ENCODE peak calls at places on chromosomes 5 and 9, in ten cellular contexts. One of them, this sample, is unnamed.
A peak's percentile ranks its signal among the peaks of the same experiment; 100 is the strongest.

GRCh38 chr9:15501179-15501578 is 9.6 kb downstream of the PSIP1 start:
- DNase-seq in heart left ventricle: no peak
- DNase-seq in SJSA1: no peak
- DNase-seq in IMR-90: no peak
- DNase-seq in transverse colon: no peak
- DNase-seq in neuronal stem cell: no peak
- DNase-seq in psoas muscle: no peak
- DNase-seq in CD8-positive, alpha-beta memory T cell: no peak
- DNase-seq in left lung: no peak
- DNase-seq in right atrium auricular region: no peak
- DNase-seq in this sample: no peak

GRCh38 chr9:93296889-93297480 is 113.0 kb downstream of the WNK2 start:
- DNase-seq in CD8-positive, alpha-beta memory T cell: no peak
- DNase-seq in psoas muscle: no peak
- DNase-seq in right atrium auricular region: no peak
- DNase-seq in SJSA1: no peak
- DNase-seq in transverse colon: no peak
- DNase-seq in heart left ventricle: no peak
- DNase-seq in IMR-90: no peak
- DNase-seq in neuronal stem cell: no peak
- DNase-seq in left lung: no peak
- DNase-seq in this sample: no peak

GRCh38 chr9:126689027-126689825 is 75.5 kb downstream of the LMX1B start:
- DNase-seq in transverse colon: no peak
- DNase-seq in neuronal stem cell: no peak
- DNase-seq in SJSA1: no peak
- DNase-seq in psoas muscle: peak; percentile 30
- DNase-seq in left lung: peak; percentile 63
- DNase-seq in heart left ventricle: no peak
- DNase-seq in IMR-90: no peak
- DNase-seq in right atrium auricular region: no peak
- DNase-seq in CD8-positive, alpha-beta memory T cell: no peak
- DNase-seq in this sample: no peak

GRCh38 chr5:98638701-98639100 is 134.8 kb upstream of the RGMB start:
- DNase-seq in IMR-90: peak; percentile 87
- DNase-seq in SJSA1: no peak
- DNase-seq in neuronal stem cell: no peak
- DNase-seq in right atrium auricular region: no peak
- DNase-seq in transverse colon: no peak
- DNase-seq in psoas muscle: no peak
- DNase-seq in CD8-positive, alpha-beta memory T cell: no peak
- DNase-seq in left lung: no peak
- DNase-seq in heart left ventricle: no peak
- DNase-seq in this sample: no peak

GRCh38 chr9:131045300-131046092 is 36.5 kb downstream of the LAMC3 start:
- DNase-seq in neuronal stem cell: no peak
- DNase-seq in SJSA1: no peak
- DNase-seq in left lung: peak; percentile 62
- DNase-seq in CD8-positive, alpha-beta memory T cell: no peak
- DNase-seq in transverse colon: no peak
- DNase-seq in heart left ventricle: no peak
- DNase-seq in psoas muscle: no peak
- DNase-seq in right atrium auricular region: no peak
- DNase-seq in IMR-90: no peak
- DNase-seq in this sample: no peak

GRCh38 chr5:137071941-137072340 is 427.2 kb downstream of the SPOCK1 start:
- DNase-seq in neuronal stem cell: no peak
- DNase-seq in CD8-positive, alpha-beta memory T cell: no peak
- DNase-seq in SJSA1: no peak
- DNase-seq in right atrium auricular region: no peak
- DNase-seq in IMR-90: no peak
- DNase-seq in heart left ventricle: no peak
- DNase-seq in left lung: no peak
- DNase-seq in transverse colon: no peak
- DNase-seq in psoas muscle: no peak
- DNase-seq in this sample: no peak

GRCh38 chr5:179345179-179345428 is 157 bp downstream of the ADAMTS2 start:
- DNase-seq in transverse colon: no peak
- DNase-seq in left lung: no peak
- DNase-seq in heart left ventricle: no peak
- DNase-seq in IMR-90: no peak
- DNase-seq in CD8-positive, alpha-beta memory T cell: no peak
- DNase-seq in neuronal stem cell: no peak
- DNase-seq in SJSA1: no peak
- DNase-seq in right atrium auricular region: no peak
- DNase-seq in psoas muscle: no peak
- DNase-seq in this sample: no peak

GRCh38 chr5:65762234-65762633 is 40.2 kb downstream of the NLN start:
- DNase-seq in neuronal stem cell: no peak
- DNase-seq in heart left ventricle: no peak
- DNase-seq in right atrium auricular region: no peak
- DNase-seq in CD8-positive, alpha-beta memory T cell: no peak
- DNase-seq in psoas muscle: no peak
- DNase-seq in IMR-90: no peak
- DNase-seq in SJSA1: no peak
- DNase-seq in transverse colon: no peak
- DNase-seq in left lung: no peak
- DNase-seq in this sample: no peak

GRCh38 chr5:148632978-148633377 is 21.3 kb downstream of the HTR4 start:
- DNase-seq in IMR-90: no peak
- DNase-seq in SJSA1: no peak
- DNase-seq in heart left ventricle: no peak
- DNase-seq in right atrium auricular region: no peak
- DNase-seq in psoas muscle: no peak
- DNase-seq in left lung: no peak
- DNase-seq in neuronal stem cell: no peak
- DNase-seq in CD8-positive, alpha-beta memory T cell: no peak
- DNase-seq in transverse colon: peak; percentile 21
- DNase-seq in this sample: no peak

GRCh38 chr5:148635321-148636083 is 18.8 kb downstream of the HTR4 start:
- DNase-seq in heart left ventricle: no peak
- DNase-seq in SJSA1: no peak
- DNase-seq in psoas muscle: no peak
- DNase-seq in left lung: no peak
- DNase-seq in IMR-90: no peak
- DNase-seq in transverse colon: no peak
- DNase-seq in CD8-positive, alpha-beta memory T cell: no peak
- DNase-seq in right atrium auricular region: no peak
- DNase-seq in neuronal stem cell: no peak
- DNase-seq in this sample: no peak

GRCh38 chr5:148626986-148627385 is 27.3 kb downstream of the HTR4 start:
- DNase-seq in psoas muscle: no peak
- DNase-seq in IMR-90: no peak
- DNase-seq in left lung: no peak
- DNase-seq in right atrium auricular region: no peak
- DNase-seq in CD8-positive, alpha-beta memory T cell: no peak
- DNase-seq in SJSA1: no peak
- DNase-seq in heart left ventricle: no peak
- DNase-seq in neuronal stem cell: no peak
- DNase-seq in transverse colon: no peak
- DNase-seq in this sample: no peak

GRCh38 chr5:148636353-148636752 is 18.0 kb downstream of the HTR4 start:
- DNase-seq in right atrium auricular region: no peak
- DNase-seq in IMR-90: no peak
- DNase-seq in left lung: no peak
- DNase-seq in transverse colon: no peak
- DNase-seq in neuronal stem cell: no peak
- DNase-seq in psoas muscle: no peak
- DNase-seq in CD8-positive, alpha-beta memory T cell: no peak
- DNase-seq in heart left ventricle: no peak
- DNase-seq in SJSA1: no peak
- DNase-seq in this sample: no peak

GRCh38 chr5:148632280-148632679 is 22.0 kb downstream of the HTR4 start:
- DNase-seq in neuronal stem cell: no peak
- DNase-seq in IMR-90: no peak
- DNase-seq in psoas muscle: no peak
- DNase-seq in heart left ventricle: no peak
- DNase-seq in SJSA1: no peak
- DNase-seq in left lung: no peak
- DNase-seq in transverse colon: no peak
- DNase-seq in right atrium auricular region: no peak
- DNase-seq in CD8-positive, alpha-beta memory T cell: no peak
- DNase-seq in this sample: no peak
- H3K27ac ChIP-seq in neuronal stem cell: no peak overlapping the region
- H3K27ac ChIP-seq in IMR-90: no peak overlapping the region
- H3K27ac ChIP-seq in psoas muscle: no peak overlapping the region
- H3K27ac ChIP-seq in heart left ventricle: no peak overlapping the region
- H3K27ac ChIP-seq in SJSA1: no peak overlapping the region
- H3K27ac ChIP-seq in left lung: no peak overlapping the region
- H3K27ac ChIP-seq in transverse colon: peak overlapping the region; percentile 14
- H3K27ac ChIP-seq in right atrium auricular region: no peak overlapping the region
- H3K27ac ChIP-seq in CD8-positive, alpha-beta memory T cell: no peak overlapping the region
- H3K27ac ChIP-seq in this sample: no peak overlapping the region

GRCh38 chr5:151691706-151692105 is 5.0 kb upstream of the SPARC start:
- DNase-seq in CD8-positive, alpha-beta memory T cell: no peak
- DNase-seq in IMR-90: no peak
- DNase-seq in left lung: no peak
- DNase-seq in transverse colon: no peak
- DNase-seq in right atrium auricular region: no peak
- DNase-seq in heart left ventricle: no peak
- DNase-seq in neuronal stem cell: no peak
- DNase-seq in psoas muscle: no peak
- DNase-seq in SJSA1: no peak
- DNase-seq in this sample: no peak

GRCh38 chr5:151684690-151685361 is 1.9 kb downstream of the SPARC start:
- DNase-seq in left lung: no peak
- DNase-seq in SJSA1: peak; percentile 97
- DNase-seq in CD8-positive, alpha-beta memory T cell: no peak
- DNase-seq in heart left ventricle: peak; percentile 62
- DNase-seq in transverse colon: peak; percentile 29
- DNase-seq in neuronal stem cell: peak; percentile 86
- DNase-seq in psoas muscle: no peak
- DNase-seq in right atrium auricular region: peak; percentile 75
- DNase-seq in IMR-90: peak; percentile 97
- DNase-seq in this sample: no peak

GRCh38 chr5:151686673-151687378 is at the start of gene SPARC:
- DNase-seq in transverse colon: peak; percentile 56
- DNase-seq in right atrium auricular region: peak; percentile 94
- DNase-seq in CD8-positive, alpha-beta memory T cell: no peak
- DNase-seq in SJSA1: peak; percentile 98
- DNase-seq in heart left ventricle: peak; percentile 85
- DNase-seq in neuronal stem cell: peak; percentile 74
- DNase-seq in left lung: peak; percentile 76
- DNase-seq in psoas muscle: peak; percentile 94
- DNase-seq in IMR-90: peak; percentile 96
- DNase-seq in this sample: peak; percentile 74

GRCh38 chr5:151685749-151686672 is 704 bp downstream of the SPARC start:
- DNase-seq in transverse colon: no peak
- DNase-seq in right atrium auricular region: no peak
- DNase-seq in psoas muscle: peak; percentile 66
- DNase-seq in CD8-positive, alpha-beta memory T cell: no peak
- DNase-seq in heart left ventricle: no peak
- DNase-seq in left lung: no peak
- DNase-seq in SJSA1: no peak
- DNase-seq in neuronal stem cell: no peak
- DNase-seq in IMR-90: no peak
- DNase-seq in this sample: no peak

GRCh38 chr5:151688406-151688805 is 1.7 kb upstream of the SPARC start:
- DNase-seq in CD8-positive, alpha-beta memory T cell: no peak
- DNase-seq in IMR-90: no peak
- DNase-seq in right atrium auricular region: peak; percentile 40
- DNase-seq in neuronal stem cell: no peak
- DNase-seq in psoas muscle: no peak
- DNase-seq in heart left ventricle: peak; percentile 4
- DNase-seq in SJSA1: no peak
- DNase-seq in left lung: no peak
- DNase-seq in transverse colon: no peak
- DNase-seq in this sample: no peak
- H3K27ac ChIP-seq in CD8-positive, alpha-beta memory T cell: no peak overlapping the region
- H3K27ac ChIP-seq in IMR-90: no peak overlapping the region
- H3K27ac ChIP-seq in right atrium auricular region: no peak overlapping the region
- H3K27ac ChIP-seq in neuronal stem cell: no peak overlapping the region
- H3K27ac ChIP-seq in psoas muscle: peak overlapping the region; percentile 36
- H3K27ac ChIP-seq in heart left ventricle: no peak overlapping the region
- H3K27ac ChIP-seq in SJSA1: no peak overlapping the region
- H3K27ac ChIP-seq in left lung: no peak overlapping the region
- H3K27ac ChIP-seq in transverse colon: peak overlapping the region; percentile 91
- H3K27ac ChIP-seq in this sample: peak overlapping the region; percentile 93

DNA sequence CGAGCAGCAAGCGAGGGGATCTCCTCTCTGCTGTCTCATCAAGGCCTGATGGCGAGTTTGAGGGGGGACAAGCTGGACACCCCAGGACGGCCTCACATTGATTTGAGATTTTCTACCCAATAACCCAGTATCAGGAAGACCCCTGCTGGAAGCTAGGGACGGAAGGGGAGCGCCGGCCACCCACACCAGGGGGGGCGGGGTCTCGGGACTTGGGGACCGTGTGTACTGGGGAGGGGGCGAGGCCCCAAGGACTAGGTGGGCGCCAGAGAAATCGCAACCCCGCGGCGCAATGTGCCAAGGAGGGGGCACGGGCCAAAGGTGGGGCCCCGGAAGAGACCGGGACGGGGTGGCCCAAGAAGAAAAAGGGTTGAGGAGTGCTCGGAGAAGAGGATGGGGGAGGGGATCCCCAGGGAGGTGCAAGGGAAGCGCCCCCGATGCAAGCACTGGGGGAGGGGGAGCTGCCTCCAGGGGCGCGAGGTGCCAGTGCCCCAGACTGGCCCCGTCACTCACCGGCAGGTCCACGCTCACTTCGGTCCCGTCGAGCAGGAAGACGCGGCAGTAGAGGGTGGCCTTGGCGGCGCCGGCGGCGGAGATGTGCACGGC is 1.1 kb downstream of the EPB41L4B start:
- DNase-seq in psoas muscle: no peak
- DNase-seq in CD8-positive, alpha-beta memory T cell: no peak
- DNase-seq in neuronal stem cell: peak; percentile 17
- DNase-seq in left lung: peak; percentile 79
- DNase-seq in right atrium auricular region: no peak
- DNase-seq in heart left ventricle: no peak
- DNase-seq in IMR-90: no peak
- DNase-seq in SJSA1: peak; percentile 42
- DNase-seq in transverse colon: peak; percentile 28
- DNase-seq in this sample: no peak
- H3K27ac ChIP-seq in psoas muscle: no peak overlapping the region
- H3K27ac ChIP-seq in CD8-positive, alpha-beta memory T cell: no peak overlapping the region
- H3K27ac ChIP-seq in neuronal stem cell: no peak overlapping the region
- H3K27ac ChIP-seq in left lung: no peak overlapping the region
- H3K27ac ChIP-seq in right atrium auricular region: peak overlapping the region; percentile 71
- H3K27ac ChIP-seq in heart left ventricle: peak overlapping the region; percentile 57
- H3K27ac ChIP-seq in IMR-90: no peak overlapping the region
- H3K27ac ChIP-seq in SJSA1: no peak overlapping the region
- H3K27ac ChIP-seq in transverse colon: peak overlapping the region; percentile 81
- H3K27ac ChIP-seq in this sample: peak overlapping the region; percentile 70

GRCh38 chr5:141512390-141513020 is 23.6 kb downstream of the PCDHGC5 start:
- DNase-seq in right atrium auricular region: peak; percentile 86
- DNase-seq in IMR-90: peak; percentile 54
- DNase-seq in left lung: peak; percentile 94
- DNase-seq in neuronal stem cell: peak; percentile 65
- DNase-seq in psoas muscle: peak; percentile 90
- DNase-seq in CD8-positive, alpha-beta memory T cell: peak; percentile 81
- DNase-seq in SJSA1: peak; percentile 72
- DNase-seq in heart left ventricle: peak; percentile 80
- DNase-seq in transverse colon: peak; percentile 90
- DNase-seq in this sample: peak; percentile 84

GRCh38 chr5:141513021-141513626 is 24.2 kb downstream of the PCDHGC5 start:
- DNase-seq in left lung: peak; percentile 80
- DNase-seq in IMR-90: peak; percentile 59
- DNase-seq in SJSA1: no peak
- DNase-seq in right atrium auricular region: no peak
- DNase-seq in transverse colon: no peak
- DNase-seq in psoas muscle: no peak
- DNase-seq in heart left ventricle: peak; percentile 53
- DNase-seq in CD8-positive, alpha-beta memory T cell: no peak
- DNase-seq in neuronal stem cell: peak; percentile 70
- DNase-seq in this sample: no peak

GRCh38 chr5:141510160-141510559 is 21.3 kb downstream of the PCDHGC5 start:
- DNase-seq in heart left ventricle: no peak
- DNase-seq in CD8-positive, alpha-beta memory T cell: no peak
- DNase-seq in IMR-90: no peak
- DNase-seq in right atrium auricular region: no peak
- DNase-seq in SJSA1: no peak
- DNase-seq in psoas muscle: no peak
- DNase-seq in transverse colon: no peak
- DNase-seq in left lung: no peak
- DNase-seq in neuronal stem cell: no peak
- DNase-seq in this sample: no peak

GRCh38 chr5:141510850-141511718 is 22.2 kb downstream of the PCDHGC5 start:
- DNase-seq in neuronal stem cell: no peak
- DNase-seq in psoas muscle: no peak
- DNase-seq in CD8-positive, alpha-beta memory T cell: no peak
- DNase-seq in heart left ventricle: no peak
- DNase-seq in IMR-90: no peak
- DNase-seq in transverse colon: no peak
- DNase-seq in SJSA1: no peak
- DNase-seq in left lung: no peak
- DNase-seq in right atrium auricular region: no peak
- DNase-seq in this sample: no peak

DNA sequence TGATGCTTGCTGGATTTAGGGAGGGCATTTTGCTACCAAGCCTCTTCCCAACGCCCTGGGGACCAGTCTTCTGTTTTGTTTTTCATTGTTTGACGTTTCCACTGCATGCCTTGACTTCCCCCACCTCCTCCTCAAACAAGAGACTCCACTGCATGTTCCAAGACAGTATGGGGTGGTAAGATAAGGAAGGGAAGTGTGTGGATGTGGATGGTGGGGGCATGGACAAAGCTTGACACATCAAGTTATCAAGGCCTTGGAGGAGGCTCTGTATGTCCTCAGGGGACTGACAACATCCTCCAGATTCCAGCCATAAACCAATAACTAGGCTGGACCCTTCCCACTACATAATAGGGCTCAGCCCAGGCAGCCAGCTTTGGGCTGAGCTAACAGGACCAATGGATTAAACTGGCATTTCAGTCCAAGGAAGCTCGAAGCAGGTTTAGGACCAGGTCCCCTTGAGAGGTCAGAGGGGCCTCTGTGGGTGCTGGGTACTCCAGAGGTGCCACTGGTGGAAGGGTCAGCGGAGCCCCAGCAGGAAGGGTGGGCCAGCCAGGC is 23.0 kb downstream of the PCDHGC5 start:
- DNase-seq in right atrium auricular region: no peak
- DNase-seq in transverse colon: no peak
- DNase-seq in neuronal stem cell: no peak
- DNase-seq in heart left ventricle: no peak
- DNase-seq in IMR-90: no peak
- DNase-seq in SJSA1: no peak
- DNase-seq in psoas muscle: no peak
- DNase-seq in left lung: no peak
- DNase-seq in CD8-positive, alpha-beta memory T cell: no peak
- DNase-seq in this sample: no peak
- H3K27ac ChIP-seq in right atrium auricular region: peak overlapping the region; percentile 85
- H3K27ac ChIP-seq in transverse colon: peak overlapping the region; percentile 90
- H3K27ac ChIP-seq in neuronal stem cell: peak overlapping the region; percentile 19
- H3K27ac ChIP-seq in heart left ventricle: peak overlapping the region; percentile 91
- H3K27ac ChIP-seq in IMR-90: no peak overlapping the region
- H3K27ac ChIP-seq in SJSA1: no peak overlapping the region
- H3K27ac ChIP-seq in psoas muscle: peak overlapping the region; percentile 90
- H3K27ac ChIP-seq in left lung: peak overlapping the region; percentile 87
- H3K27ac ChIP-seq in CD8-positive, alpha-beta memory T cell: no peak overlapping the region
- H3K27ac ChIP-seq in this sample: peak overlapping the region; percentile 90

This sample was measured in left ventricle myocardium inferior.